ENCODE peak calls at places on chromosomes 4 and X, in nine cellular contexts. J, Q, V, R, P, F, G, D and O are unnamed samples.

GRCh38 chrX:109880629-109881028 is 122.3 kb upstream of the TMEM164 start:
- DNase-seq in R (no peak), P (no peak), Q (no peak), G (no peak), J (no peak), D (no peak), V (no peak), F (no peak), O (no peak)

GRCh38 chr4:83075271-83075670 is 39.3 kb downstream of the PLAC8 start:
- DNase-seq in G (no peak), R (no peak), J (no peak), V (no peak), Q (no peak), D (peak; percentile 55), F (no peak), P (no peak), O (no peak)

GRCh38 chr4:40046311-40046980 is 10.2 kb upstream of the N4BP2 start:
- DNase-seq in V (no peak), P (no peak), G (no peak), R (no peak), Q (peak; percentile 57), D (no peak), F (no peak), J (peak; percentile 82), O (no peak)

GRCh38 chr4:73019462-73020047 is 50.0 kb downstream of the COX18 start:
- DNase-seq in J (no peak), Q (no peak), D (peak; percentile 60), G (no peak), F (no peak), P (no peak), R (no peak), V (peak; percentile 50), O (no peak)

GRCh38 chrX:11239230-11239629 is 54.0 kb upstream of the AMELX start:
- DNase-seq in V (no peak), Q (no peak), D (no peak), P (no peak), J (no peak), R (no peak), F (no peak), G (no peak), O (no peak)

GRCh38 chrX:24260827-24261550 is 52.9 kb downstream of the SUPT20HL2 start:
- DNase-seq in G (no peak), J (no peak), F (no peak), P (no peak), R (no peak), Q (peak; percentile 31), D (no peak), V (no peak), O (no peak)

GRCh38 chr4:17128268-17128667 is 229.8 kb upstream of the LDB2 start:
- DNase-seq in F (no peak), J (no peak), G (no peak), R (no peak), V (no peak), Q (no peak), D (no peak), P (no peak), O (no peak)

GRCh38 chr4:36332023-36332781 is 50.8 kb downstream of the DTHD1 start:
- DNase-seq in Q (no peak), F (no peak), P (no peak), R (no peak), D (no peak), J (no peak), V (no peak), G (no peak), O (no peak)

GRCh38 chr4:121998024-121998423 is 46.2 kb upstream of the TRPC3 start:
- DNase-seq in D (no peak), J (no peak), F (no peak), P (no peak), Q (peak; percentile 26), R (peak; percentile 8), V (no peak), G (no peak), O (no peak)

GRCh38 chr4:94577136-94577535 is 125.4 kb downstream of the PDLIM5 start:
- DNase-seq in P (no peak), V (no peak), Q (peak; percentile 59), G (no peak), J (no peak), R (peak; percentile 75), F (no peak), D (peak; percentile 56), O (no peak)

GRCh38 chrX:134396174-134396573 is 63.8 kb upstream of the HPRT1 start:
- DNase-seq in Q (no peak), D (peak; percentile 15), V (no peak), G (no peak), P (no peak), F (no peak), R (no peak), J (no peak), O (no peak)

GRCh38 chrX:72479324-72480274 is 93.0 kb downstream of the HDAC8 start:
- DNase-seq in D (no peak), F (no peak), G (no peak), J (no peak), V (no peak), R (no peak), P (no peak), Q (no peak), O (no peak)

GRCh38 chrX:58025979-58026378 is 115.7 kb upstream of the ZXDA start:
- DNase-seq in J (peak; percentile 33), V (peak; percentile 12), P (peak; percentile 7), Q (peak; percentile 22), G (peak; percentile 13), D (peak; percentile 35), F (no peak), R (no peak), O (no peak)

GRCh38 chr4:27463816-27464215 is 603.2 kb downstream of the STIM2 start:
- DNase-seq in R (no peak), Q (no peak), V (no peak), P (no peak), J (no peak), F (peak; percentile 67), G (no peak), D (no peak), O (no peak)

GRCh38 chrX:153693216-153694086 is 5.7 kb downstream of the SLC6A8 start:
- DNase-seq in D (no peak), V (no peak), F (no peak), G (no peak), Q (no peak), J (no peak), R (no peak), P (no peak), O (no peak)

GRCh38 chr4:2742823-2743517 is 13.2 kb downstream of the TNIP2 start:
- DNase-seq in Q (no peak), R (no peak), P (no peak), J (no peak), D (no peak), V (no peak), F (no peak), G (no peak), O (no peak)

GRCh38 chr4:21195682-21196081 is 495.4 kb downstream of the PACRGL start:
- DNase-seq in V (no peak), F (no peak), J (no peak), R (no peak), D (no peak), Q (no peak), G (no peak), P (no peak), O (no peak)

GRCh38 chr4:165351359-165352130 is 24.1 kb downstream of the MSMO1 start:
- DNase-seq in V (no peak), J (no peak), P (no peak), R (no peak), F (no peak), G (no peak), Q (no peak), D (no peak), O (no peak)

GRCh38 chr4:153555730-153556440 is 89.7 kb downstream of the TMEM131L start:
- DNase-seq in G (no peak), P (no peak), D (peak; percentile 62), J (peak; percentile 60), R (no peak), F (no peak), Q (peak; percentile 88), V (no peak), O (no peak)

GRCh38 chr4:80963051-80963450 is 67.5 kb upstream of the BMP3 start:
- DNase-seq in V (no peak), F (no peak), Q (no peak), J (no peak), G (no peak), P (no peak), D (no peak), R (no peak), O (no peak)

GRCh38 chrX:140765043-140765784 is 55.7 kb downstream of the LINC00632 start:
- DNase-seq in P (no peak), Q (peak; percentile 22), F (no peak), J (no peak), V (no peak), D (no peak), G (no peak), R (no peak), O (no peak)

GRCh38 chrX:40539214-40540142 is 41.3 kb upstream of the ATP6AP2 start:
- DNase-seq in G (peak; percentile 59), P (peak; percentile 40), Q (peak; percentile 64), J (no peak), F (no peak), R (peak; percentile 45), V (no peak), D (no peak), O (peak; percentile 31)

GRCh38 chr4:94127707-94128328 is 79.8 kb upstream of the SMARCAD1 start:
- DNase-seq in D (peak; percentile 45), Q (no peak), F (no peak), V (no peak), P (no peak), G (no peak), J (no peak), R (peak; percentile 19), O (no peak)

GRCh38 chr4:13537011-13537831 is 7.1 kb downstream of the NKX3-2 start:
- DNase-seq in J (no peak), R (no peak), Q (no peak), D (no peak), G (no peak), V (no peak), P (no peak), F (no peak), O (no peak)

GRCh38 chrX:19513383-19513782 is 1.9 kb downstream of the MAP3K15 start:
- DNase-seq in F (no peak), R (peak; percentile 24), Q (no peak), G (no peak), V (peak; percentile 16), J (no peak), D (peak; percentile 27), P (no peak), O (no peak)